ENCODE peak calls at places on chromosomes 2 and 18, in nine cellular contexts. A is IMR-90; V is adrenal gland; W is small intestine; Q is prostate gland; B is effector memory CD4-positive, alpha-beta T cell; X is esophagus muscularis mucosa; F is fibroblast of lung; P is tibial nerve. H is an unnamed sample.

GRCh38 chr2:48170281-48170680 is 264.0 kb upstream of the FBXO11 start:
- DNase-seq in A (peak; percentile 69), V (no peak), W (no peak), Q (no peak), B (no peak), X (no peak), F (peak; percentile 41), P (no peak), H (no peak)

GRCh38 chr2:1631292-1632005 is 112.9 kb downstream of the PXDN start:
- DNase-seq in A (no peak), V (no peak), W (no peak), Q (no peak), B (no peak), X (no peak), F (no peak), P (no peak), H (no peak)

GRCh38 chr2:173584000-173584399 is 229.3 kb downstream of the CDCA7 start:
- DNase-seq in A (no peak), V (no peak), W (no peak), Q (no peak), B (no peak), X (no peak), F (no peak), P (no peak), H (no peak)

GRCh38 chr2:241017228-241017940 is 19.0 kb downstream of the SNED1 start:
- DNase-seq in A (no peak), V (no peak), W (no peak), Q (peak; percentile 2), B (no peak), X (peak; percentile 79), F (no peak), P (peak; percentile 1), H (no peak)

GRCh38 chr2:104412384-104412783 is 441.5 kb upstream of the POU3F3 start:
- DNase-seq in A (no peak), V (no peak), W (peak; percentile 70), Q (no peak), B (no peak), X (no peak), F (no peak), P (peak; percentile 17), H (no peak)

GRCh38 chr18:67717800-67718199 is 201.3 kb upstream of the DSEL start:
- DNase-seq in A (no peak), V (no peak), W (no peak), Q (no peak), B (no peak), X (no peak), F (no peak), P (no peak), H (no peak)

GRCh38 chr2:138763971-138764370 is 16.2 kb downstream of the NXPH2 start:
- DNase-seq in A (no peak), V (no peak), W (no peak), Q (no peak), B (no peak), X (peak; percentile 31), F (no peak), P (no peak), H (no peak)

GRCh38 chr2:7905756-7906155 is 776.1 kb upstream of the ID2 start:
- DNase-seq in A (no peak), V (no peak), W (peak; percentile 40), Q (no peak), B (no peak), X (peak; percentile 14), F (no peak), P (no peak), H (no peak)

GRCh38 chr2:149223472-149224062 is 106.8 kb upstream of the LYPD6 start:
- DNase-seq in A (no peak), V (no peak), W (no peak), Q (no peak), B (no peak), X (no peak), F (no peak), P (no peak), H (no peak)

GRCh38 chr2:16244153-16244965 is 304.0 kb downstream of the MYCN start:
- DNase-seq in A (no peak), V (no peak), W (peak; percentile 64), Q (no peak), B (no peak), X (no peak), F (no peak), P (no peak), H (no peak)

DNA sequence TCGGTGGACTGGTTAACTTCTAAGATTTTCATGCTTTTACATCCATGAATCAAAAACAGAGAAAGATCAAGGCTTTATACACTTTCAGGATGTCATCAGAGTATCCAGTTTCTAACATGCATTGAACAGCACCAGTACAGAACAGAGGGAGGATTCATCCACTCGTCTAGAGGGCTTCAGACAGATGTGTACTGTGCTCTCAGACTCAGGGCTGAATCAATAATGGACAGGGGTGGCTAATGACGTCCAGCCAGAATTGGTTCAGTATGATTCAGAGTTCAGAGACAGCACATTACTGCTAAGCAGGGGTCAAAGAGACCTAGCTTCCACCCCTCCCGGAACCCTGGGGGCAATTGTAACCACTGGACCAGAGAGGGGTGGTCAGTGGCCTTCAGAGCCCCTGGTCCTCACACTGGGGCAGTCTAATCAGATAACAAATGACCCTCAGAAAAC is 37.3 kb downstream of the RNU4ATAC start:
- DNase-seq in A (peak; percentile 62), V (peak; percentile 20), W (no peak), Q (no peak), B (no peak), X (no peak), F (peak; percentile 50), P (no peak), H (no peak)
- H3K4me1 ChIP-seq in A (peaks cover 4% of the 10 kb centered on the region), V (peaks cover 13% of the 10 kb centered on the region), W (no peaks in the 10 kb centered on the region), Q (peaks cover 8% of the 10 kb centered on the region), B (no peaks in the 10 kb centered on the region), X (peaks cover 50% of the 10 kb centered on the region), F (no peaks in the 10 kb centered on the region), P (no peaks in the 10 kb centered on the region), H (peaks cover 77% of the 10 kb centered on the region)

GRCh38 chr18:61637319-61637718 is 255.5 kb downstream of the RNF152 start:
- DNase-seq in A (no peak), V (no peak), W (peak; percentile 75), Q (no peak), B (no peak), X (no peak), F (no peak), P (no peak), H (no peak)
- H3K27me3 ChIP-seq in A (no peaks in the 10 kb centered on the region), V (no peaks in the 10 kb centered on the region), W (no peaks in the 10 kb centered on the region), Q (no peaks in the 10 kb centered on the region), B (no peaks in the 10 kb centered on the region), X (no peaks in the 10 kb centered on the region), F (no peaks in the 10 kb centered on the region), P (no peaks in the 10 kb centered on the region), H (no peaks in the 10 kb centered on the region)

GRCh38 chr18:3254725-3255124 is 7.1 kb downstream of the MYL12A start:
- DNase-seq in A (no peak), V (no peak), W (no peak), Q (no peak), B (no peak), X (no peak), F (no peak), P (no peak), H (no peak)
- H3K4me1 ChIP-seq in A (peaks cover 16% of the 10 kb centered on the region), V (peaks cover 23% of the 10 kb centered on the region), W (peaks cover 2% of the 10 kb centered on the region), Q (no peaks in the 10 kb centered on the region), B (peaks cover 41% of the 10 kb centered on the region), X (peaks cover 78% of the 10 kb centered on the region), F (peaks cover 18% of the 10 kb centered on the region), P (no peaks in the 10 kb centered on the region), H (peaks cover 32% of the 10 kb centered on the region)

GRCh38 chr2:175804130-175804529 is 197.9 kb downstream of the LNPK start:
- DNase-seq in A (no peak), V (no peak), W (no peak), Q (no peak), B (no peak), X (peak; percentile 74), F (no peak), P (no peak), H (no peak)

GRCh38 chr2:175806570-175806969 is 195.5 kb downstream of the LNPK start:
- DNase-seq in A (no peak), V (no peak), W (no peak), Q (no peak), B (no peak), X (no peak), F (no peak), P (no peak), H (no peak)

GRCh38 chr2:175807031-175807873 is 194.8 kb downstream of the LNPK start:
- DNase-seq in A (peak; percentile 16), V (no peak), W (no peak), Q (no peak), B (no peak), X (peak; percentile 42), F (peak; percentile 8), P (no peak), H (no peak)

GRCh38 chr2:175806115-175806470 is 196.0 kb downstream of the LNPK start:
- DNase-seq in A (no peak), V (no peak), W (no peak), Q (no peak), B (no peak), X (no peak), F (no peak), P (no peak), H (no peak)

GRCh38 chr2:175805442-175806114 is 196.5 kb downstream of the LNPK start:
- DNase-seq in A (no peak), V (no peak), W (peak; percentile 44), Q (no peak), B (no peak), X (peak; percentile 75), F (no peak), P (no peak), H (no peak)
- H3K27me3 ChIP-seq in A (peaks cover 1% of the 10 kb centered on the region), V (no peaks in the 10 kb centered on the region), W (no peaks in the 10 kb centered on the region), Q (no peaks in the 10 kb centered on the region), B (no peaks in the 10 kb centered on the region), X (no peaks in the 10 kb centered on the region), F (no peaks in the 10 kb centered on the region), P (no peaks in the 10 kb centered on the region), H (no peaks in the 10 kb centered on the region)

GRCh38 chr2:172430671-172431070 is 3.3 kb downstream of the ITGA6 start:
- DNase-seq in A (peak; percentile 33), V (no peak), W (peak; percentile 91), Q (no peak), B (no peak), X (no peak), F (no peak), P (no peak), H (no peak)
- H3K4me1 ChIP-seq in A (peaks cover 7% of the 10 kb centered on the region), V (no peaks in the 10 kb centered on the region), W (peaks cover 21% of the 10 kb centered on the region), Q (no peaks in the 10 kb centered on the region), B (peaks cover 57% of the 10 kb centered on the region), X (peaks cover 22% of the 10 kb centered on the region), F (peaks cover 4% of the 10 kb centered on the region), P (no peaks in the 10 kb centered on the region), H (peaks cover 79% of the 10 kb centered on the region)

GRCh38 chr18:11607897-11608296 is 1.5 kb upstream of the SLC35G4 start:
- DNase-seq in A (no peak), V (no peak), W (no peak), Q (no peak), B (no peak), X (no peak), F (no peak), P (no peak), H (no peak)
- H3K27me3 ChIP-seq in A (no peaks in the 10 kb centered on the region), V (no peaks in the 10 kb centered on the region), W (no peaks in the 10 kb centered on the region), Q (no peaks in the 10 kb centered on the region), B (no peaks in the 10 kb centered on the region), X (no peaks in the 10 kb centered on the region), F (no peaks in the 10 kb centered on the region), P (no peaks in the 10 kb centered on the region), H (no peaks in the 10 kb centered on the region)

GRCh38 chr2:231617059-231617926 is 24.6 kb downstream of the TEX44 start:
- DNase-seq in A (peak; percentile 31), V (peak; percentile 49), W (no peak), Q (no peak), B (no peak), X (no peak), F (no peak), P (no peak), H (no peak)
- H3K4me1 ChIP-seq in A (peaks cover 18% of the 10 kb centered on the region), V (peaks cover 26% of the 10 kb centered on the region), W (peaks cover 4% of the 10 kb centered on the region), Q (peaks cover 9% of the 10 kb centered on the region), B (peaks cover 24% of the 10 kb centered on the region), X (peaks cover 53% of the 10 kb centered on the region), F (peaks cover 17% of the 10 kb centered on the region), P (peaks cover 4% of the 10 kb centered on the region), H (peaks cover 60% of the 10 kb centered on the region)

H was measured in heart left ventricle.